ENCODE peak calls at places on chromosomes 3 and 15, in seven cellular contexts. One of them, this sample, is unnamed.

GRCh38 chr3:140285380-140285779 is 350.4 kb downstream of the CLSTN2 start:
- DNase-seq in A172: no peak
- DNase-seq in activated CD4-positive, alpha-beta T cell treated with anti-CD3 and anti-CD28 coated beads, Interleukin-2, amount 10 ng/mL, durations not matched to agents 7 days and 5 days: no peak
- DNase-seq in NCI-H524: peak; percentile 61
- DNase-seq in NCI-H1417: no peak
- DNase-seq in prostate gland: no peak
- DNase-seq in stimulated activated naive CD4-positive, alpha-beta T cell treated with Interleukin-2 at 50 U/mL for 16 hours: no peak
- DNase-seq in this sample: peak; percentile 30

GRCh38 chr3:55647086-55647485 is 160.0 kb upstream of the WNT5A start:
- DNase-seq in NCI-H524: no peak
- DNase-seq in NCI-H1417: no peak
- DNase-seq in prostate gland: no peak
- DNase-seq in activated CD4-positive, alpha-beta T cell treated with anti-CD3 and anti-CD28 coated beads, Interleukin-2, amount 10 ng/mL, durations not matched to agents 7 days and 5 days: no peak
- DNase-seq in A172: no peak
- DNase-seq in stimulated activated naive CD4-positive, alpha-beta T cell treated with Interleukin-2 at 50 U/mL for 16 hours: no peak
- DNase-seq in this sample: no peak

GRCh38 chr3:27097171-27097570 is 272.0 kb downstream of the NEK10 start:
- DNase-seq in A172: no peak
- DNase-seq in stimulated activated naive CD4-positive, alpha-beta T cell treated with Interleukin-2 at 50 U/mL for 16 hours: no peak
- DNase-seq in prostate gland: no peak
- DNase-seq in NCI-H524: no peak
- DNase-seq in activated CD4-positive, alpha-beta T cell treated with anti-CD3 and anti-CD28 coated beads, Interleukin-2, amount 10 ng/mL, durations not matched to agents 7 days and 5 days: no peak
- DNase-seq in NCI-H1417: no peak
- DNase-seq in this sample: no peak

GRCh38 chr3:145190138-145190537 is 970.8 kb downstream of the PLOD2 start:
- DNase-seq in prostate gland: no peak
- DNase-seq in A172: no peak
- DNase-seq in NCI-H1417: no peak
- DNase-seq in activated CD4-positive, alpha-beta T cell treated with anti-CD3 and anti-CD28 coated beads, Interleukin-2, amount 10 ng/mL, durations not matched to agents 7 days and 5 days: no peak
- DNase-seq in NCI-H524: no peak
- DNase-seq in stimulated activated naive CD4-positive, alpha-beta T cell treated with Interleukin-2 at 50 U/mL for 16 hours: no peak
- DNase-seq in this sample: no peak

GRCh38 chr3:122942937-122943827 is 84.4 kb downstream of the SEMA5B start:
- DNase-seq in NCI-H1417: peak; percentile 51
- DNase-seq in activated CD4-positive, alpha-beta T cell treated with anti-CD3 and anti-CD28 coated beads, Interleukin-2, amount 10 ng/mL, durations not matched to agents 7 days and 5 days: peak; percentile 26
- DNase-seq in A172: peak; percentile 56
- DNase-seq in NCI-H524: peak; percentile 83
- DNase-seq in prostate gland: peak; percentile 71
- DNase-seq in stimulated activated naive CD4-positive, alpha-beta T cell treated with Interleukin-2 at 50 U/mL for 16 hours: no peak
- DNase-seq in this sample: peak; percentile 45

GRCh38 chr15:65412556-65412955 is 10.2 kb downstream of the IGDCC4 start:
- DNase-seq in NCI-H524: no peak
- DNase-seq in A172: no peak
- DNase-seq in stimulated activated naive CD4-positive, alpha-beta T cell treated with Interleukin-2 at 50 U/mL for 16 hours: no peak
- DNase-seq in activated CD4-positive, alpha-beta T cell treated with anti-CD3 and anti-CD28 coated beads, Interleukin-2, amount 10 ng/mL, durations not matched to agents 7 days and 5 days: no peak
- DNase-seq in prostate gland: no peak
- DNase-seq in NCI-H1417: no peak
- DNase-seq in this sample: no peak

GRCh38 chr3:113908133-113908532 is 39.7 kb upstream of the ZDHHC23 start:
- DNase-seq in A172: no peak
- DNase-seq in stimulated activated naive CD4-positive, alpha-beta T cell treated with Interleukin-2 at 50 U/mL for 16 hours: no peak
- DNase-seq in NCI-H1417: no peak
- DNase-seq in NCI-H524: no peak
- DNase-seq in activated CD4-positive, alpha-beta T cell treated with anti-CD3 and anti-CD28 coated beads, Interleukin-2, amount 10 ng/mL, durations not matched to agents 7 days and 5 days: no peak
- DNase-seq in prostate gland: no peak
- DNase-seq in this sample: no peak

GRCh38 chr3:37662708-37663107 is 199.0 kb upstream of the CTDSPL start:
- DNase-seq in activated CD4-positive, alpha-beta T cell treated with anti-CD3 and anti-CD28 coated beads, Interleukin-2, amount 10 ng/mL, durations not matched to agents 7 days and 5 days: no peak
- DNase-seq in NCI-H524: no peak
- DNase-seq in NCI-H1417: no peak
- DNase-seq in prostate gland: no peak
- DNase-seq in stimulated activated naive CD4-positive, alpha-beta T cell treated with Interleukin-2 at 50 U/mL for 16 hours: no peak
- DNase-seq in A172: no peak
- DNase-seq in this sample: no peak

GRCh38 chr3:156619376-156619775 is 55.0 kb upstream of the TIPARP start:
- DNase-seq in stimulated activated naive CD4-positive, alpha-beta T cell treated with Interleukin-2 at 50 U/mL for 16 hours: no peak
- DNase-seq in A172: no peak
- DNase-seq in activated CD4-positive, alpha-beta T cell treated with anti-CD3 and anti-CD28 coated beads, Interleukin-2, amount 10 ng/mL, durations not matched to agents 7 days and 5 days: no peak
- DNase-seq in NCI-H524: no peak
- DNase-seq in NCI-H1417: no peak
- DNase-seq in prostate gland: no peak
- DNase-seq in this sample: no peak

GRCh38 chr3:4416961-4417360 is 50.1 kb downstream of the SUMF1 start:
- DNase-seq in A172: peak; percentile 99
- DNase-seq in stimulated activated naive CD4-positive, alpha-beta T cell treated with Interleukin-2 at 50 U/mL for 16 hours: no peak
- DNase-seq in prostate gland: peak; percentile 80
- DNase-seq in activated CD4-positive, alpha-beta T cell treated with anti-CD3 and anti-CD28 coated beads, Interleukin-2, amount 10 ng/mL, durations not matched to agents 7 days and 5 days: no peak
- DNase-seq in NCI-H524: no peak
- DNase-seq in NCI-H1417: no peak
- DNase-seq in this sample: no peak

GRCh38 chr3:13281657-13282527 is 138.2 kb downstream of the NUP210 start:
- DNase-seq in NCI-H1417: no peak
- DNase-seq in NCI-H524: no peak
- DNase-seq in prostate gland: peak; percentile 35
- DNase-seq in A172: peak; percentile 83
- DNase-seq in activated CD4-positive, alpha-beta T cell treated with anti-CD3 and anti-CD28 coated beads, Interleukin-2, amount 10 ng/mL, durations not matched to agents 7 days and 5 days: no peak
- DNase-seq in stimulated activated naive CD4-positive, alpha-beta T cell treated with Interleukin-2 at 50 U/mL for 16 hours: no peak
- DNase-seq in this sample: no peak

GRCh38 chr3:76866729-76867461 is 173.0 kb upstream of the ROBO2 start:
- DNase-seq in A172: no peak
- DNase-seq in NCI-H1417: no peak
- DNase-seq in NCI-H524: peak; percentile 86
- DNase-seq in prostate gland: no peak
- DNase-seq in activated CD4-positive, alpha-beta T cell treated with anti-CD3 and anti-CD28 coated beads, Interleukin-2, amount 10 ng/mL, durations not matched to agents 7 days and 5 days: no peak
- DNase-seq in stimulated activated naive CD4-positive, alpha-beta T cell treated with Interleukin-2 at 50 U/mL for 16 hours: no peak
- DNase-seq in this sample: no peak

GRCh38 chr3:105359098-105359762 is 7.5 kb upstream of the ALCAM start:
- DNase-seq in activated CD4-positive, alpha-beta T cell treated with anti-CD3 and anti-CD28 coated beads, Interleukin-2, amount 10 ng/mL, durations not matched to agents 7 days and 5 days: no peak
- DNase-seq in A172: peak; percentile 79
- DNase-seq in NCI-H1417: no peak
- DNase-seq in prostate gland: no peak
- DNase-seq in stimulated activated naive CD4-positive, alpha-beta T cell treated with Interleukin-2 at 50 U/mL for 16 hours: no peak
- DNase-seq in NCI-H524: no peak
- DNase-seq in this sample: no peak

GRCh38 chr3:11195721-11196332 is 41.5 kb downstream of the HRH1 start:
- DNase-seq in NCI-H1417: no peak
- DNase-seq in prostate gland: no peak
- DNase-seq in activated CD4-positive, alpha-beta T cell treated with anti-CD3 and anti-CD28 coated beads, Interleukin-2, amount 10 ng/mL, durations not matched to agents 7 days and 5 days: peak; percentile 32
- DNase-seq in NCI-H524: no peak
- DNase-seq in stimulated activated naive CD4-positive, alpha-beta T cell treated with Interleukin-2 at 50 U/mL for 16 hours: no peak
- DNase-seq in A172: peak; percentile 88
- DNase-seq in this sample: no peak

GRCh38 chr3:44910693-44911092 is 36.3 kb downstream of the TGM4 start:
- DNase-seq in NCI-H524: no peak
- DNase-seq in prostate gland: no peak
- DNase-seq in NCI-H1417: no peak
- DNase-seq in A172: no peak
- DNase-seq in stimulated activated naive CD4-positive, alpha-beta T cell treated with Interleukin-2 at 50 U/mL for 16 hours: no peak
- DNase-seq in activated CD4-positive, alpha-beta T cell treated with anti-CD3 and anti-CD28 coated beads, Interleukin-2, amount 10 ng/mL, durations not matched to agents 7 days and 5 days: no peak
- DNase-seq in this sample: no peak

GRCh38 chr15:61130945-61131597 is 98.0 kb downstream of the RORA start:
- DNase-seq in stimulated activated naive CD4-positive, alpha-beta T cell treated with Interleukin-2 at 50 U/mL for 16 hours: no peak
- DNase-seq in NCI-H524: no peak
- DNase-seq in A172: no peak
- DNase-seq in prostate gland: no peak
- DNase-seq in activated CD4-positive, alpha-beta T cell treated with anti-CD3 and anti-CD28 coated beads, Interleukin-2, amount 10 ng/mL, durations not matched to agents 7 days and 5 days: no peak
- DNase-seq in NCI-H1417: no peak
- DNase-seq in this sample: no peak

GRCh38 chr15:58628206-58629057 is 121.1 kb downstream of the ADAM10 start:
- DNase-seq in stimulated activated naive CD4-positive, alpha-beta T cell treated with Interleukin-2 at 50 U/mL for 16 hours: no peak
- DNase-seq in activated CD4-positive, alpha-beta T cell treated with anti-CD3 and anti-CD28 coated beads, Interleukin-2, amount 10 ng/mL, durations not matched to agents 7 days and 5 days: peak; percentile 12
- DNase-seq in A172: no peak
- DNase-seq in prostate gland: no peak
- DNase-seq in NCI-H524: no peak
- DNase-seq in NCI-H1417: no peak
- DNase-seq in this sample: no peak

GRCh38 chr3:171320721-171321120 is 139.5 kb downstream of the TNIK start:
- DNase-seq in A172: no peak
- DNase-seq in prostate gland: no peak
- DNase-seq in stimulated activated naive CD4-positive, alpha-beta T cell treated with Interleukin-2 at 50 U/mL for 16 hours: no peak
- DNase-seq in NCI-H524: peak; percentile 81
- DNase-seq in activated CD4-positive, alpha-beta T cell treated with anti-CD3 and anti-CD28 coated beads, Interleukin-2, amount 10 ng/mL, durations not matched to agents 7 days and 5 days: no peak
- DNase-seq in NCI-H1417: no peak
- DNase-seq in this sample: no peak

GRCh38 chr3:86986666-86987420 is 4.1 kb downstream of the VGLL3 start:
- DNase-seq in activated CD4-positive, alpha-beta T cell treated with anti-CD3 and anti-CD28 coated beads, Interleukin-2, amount 10 ng/mL, durations not matched to agents 7 days and 5 days: no peak
- DNase-seq in NCI-H524: no peak
- DNase-seq in A172: no peak
- DNase-seq in NCI-H1417: no peak
- DNase-seq in stimulated activated naive CD4-positive, alpha-beta T cell treated with Interleukin-2 at 50 U/mL for 16 hours: no peak
- DNase-seq in prostate gland: no peak
- DNase-seq in this sample: no peak

GRCh38 chr3:157071744-157072525 is 88.0 kb downstream of the CCNL1 start:
- DNase-seq in stimulated activated naive CD4-positive, alpha-beta T cell treated with Interleukin-2 at 50 U/mL for 16 hours: no peak
- DNase-seq in prostate gland: no peak
- DNase-seq in NCI-H1417: no peak
- DNase-seq in A172: no peak
- DNase-seq in activated CD4-positive, alpha-beta T cell treated with anti-CD3 and anti-CD28 coated beads, Interleukin-2, amount 10 ng/mL, durations not matched to agents 7 days and 5 days: no peak
- DNase-seq in NCI-H524: no peak
- DNase-seq in this sample: no peak

GRCh38 chr15:24772709-24773373 is 97.3 kb downstream of the NPAP1 start:
- DNase-seq in NCI-H524: peak; percentile 52
- DNase-seq in activated CD4-positive, alpha-beta T cell treated with anti-CD3 and anti-CD28 coated beads, Interleukin-2, amount 10 ng/mL, durations not matched to agents 7 days and 5 days: peak; percentile 66
- DNase-seq in A172: no peak
- DNase-seq in prostate gland: peak; percentile 54
- DNase-seq in stimulated activated naive CD4-positive, alpha-beta T cell treated with Interleukin-2 at 50 U/mL for 16 hours: peak; percentile 49
- DNase-seq in NCI-H1417: no peak
- DNase-seq in this sample: no peak

GRCh38 chr3:31968391-31968926 is 12.6 kb downstream of the OSBPL10 start:
- DNase-seq in NCI-H524: no peak
- DNase-seq in prostate gland: no peak
- DNase-seq in stimulated activated naive CD4-positive, alpha-beta T cell treated with Interleukin-2 at 50 U/mL for 16 hours: no peak
- DNase-seq in NCI-H1417: no peak
- DNase-seq in activated CD4-positive, alpha-beta T cell treated with anti-CD3 and anti-CD28 coated beads, Interleukin-2, amount 10 ng/mL, durations not matched to agents 7 days and 5 days: no peak
- DNase-seq in A172: peak; percentile 72
- DNase-seq in this sample: no peak

GRCh38 chr15:92655178-92655995 is at the start of gene FAM174B:
- DNase-seq in activated CD4-positive, alpha-beta T cell treated with anti-CD3 and anti-CD28 coated beads, Interleukin-2, amount 10 ng/mL, durations not matched to agents 7 days and 5 days: peak; percentile 28
- DNase-seq in prostate gland: peak; percentile 56
- DNase-seq in NCI-H1417: peak; percentile 93
- DNase-seq in NCI-H524: no peak
- DNase-seq in A172: no peak
- DNase-seq in stimulated activated naive CD4-positive, alpha-beta T cell treated with Interleukin-2 at 50 U/mL for 16 hours: peak; percentile 1
- DNase-seq in this sample: peak; percentile 47

GRCh38 chr3:184348057-184348382 is 10.6 kb downstream of the FAM131A start:
- DNase-seq in A172: no peak
- DNase-seq in activated CD4-positive, alpha-beta T cell treated with anti-CD3 and anti-CD28 coated beads, Interleukin-2, amount 10 ng/mL, durations not matched to agents 7 days and 5 days: no peak
- DNase-seq in NCI-H1417: no peak
- DNase-seq in stimulated activated naive CD4-positive, alpha-beta T cell treated with Interleukin-2 at 50 U/mL for 16 hours: no peak
- DNase-seq in prostate gland: no peak
- DNase-seq in NCI-H524: no peak
- DNase-seq in this sample: no peak

GRCh38 chr3:123412811-123413588 is 35.9 kb downstream of the ADCY5 start:
- DNase-seq in A172: no peak
- DNase-seq in stimulated activated naive CD4-positive, alpha-beta T cell treated with Interleukin-2 at 50 U/mL for 16 hours: no peak
- DNase-seq in activated CD4-positive, alpha-beta T cell treated with anti-CD3 and anti-CD28 coated beads, Interleukin-2, amount 10 ng/mL, durations not matched to agents 7 days and 5 days: no peak
- DNase-seq in NCI-H524: peak; percentile 68
- DNase-seq in prostate gland: no peak
- DNase-seq in NCI-H1417: no peak
- DNase-seq in this sample: no peak

GRCh38 chr3:178304758-178305157 is 231.5 kb upstream of the KCNMB2 start:
- DNase-seq in activated CD4-positive, alpha-beta T cell treated with anti-CD3 and anti-CD28 coated beads, Interleukin-2, amount 10 ng/mL, durations not matched to agents 7 days and 5 days: no peak
- DNase-seq in NCI-H1417: no peak
- DNase-seq in NCI-H524: no peak
- DNase-seq in A172: peak; percentile 66
- DNase-seq in stimulated activated naive CD4-positive, alpha-beta T cell treated with Interleukin-2 at 50 U/mL for 16 hours: no peak
- DNase-seq in prostate gland: no peak
- DNase-seq in this sample: no peak

GRCh38 chr15:87123676-87124382 is 1044.2 kb downstream of the AGBL1 start:
- DNase-seq in NCI-H1417: no peak
- DNase-seq in activated CD4-positive, alpha-beta T cell treated with anti-CD3 and anti-CD28 coated beads, Interleukin-2, amount 10 ng/mL, durations not matched to agents 7 days and 5 days: no peak
- DNase-seq in NCI-H524: no peak
- DNase-seq in A172: no peak
- DNase-seq in stimulated activated naive CD4-positive, alpha-beta T cell treated with Interleukin-2 at 50 U/mL for 16 hours: no peak
- DNase-seq in prostate gland: no peak
- DNase-seq in this sample: no peak

GRCh38 chr3:112042842-112043280 is 8.3 kb downstream of the TMPRSS7 start:
- DNase-seq in NCI-H1417: peak; percentile 82
- DNase-seq in prostate gland: no peak
- DNase-seq in activated CD4-positive, alpha-beta T cell treated with anti-CD3 and anti-CD28 coated beads, Interleukin-2, amount 10 ng/mL, durations not matched to agents 7 days and 5 days: no peak
- DNase-seq in stimulated activated naive CD4-positive, alpha-beta T cell treated with Interleukin-2 at 50 U/mL for 16 hours: no peak
- DNase-seq in A172: no peak
- DNase-seq in NCI-H524: no peak
- DNase-seq in this sample: peak; percentile 100

GRCh38 chr15:95295905-95296618 is 1034.4 kb upstream of the NR2F2 start:
- DNase-seq in activated CD4-positive, alpha-beta T cell treated with anti-CD3 and anti-CD28 coated beads, Interleukin-2, amount 10 ng/mL, durations not matched to agents 7 days and 5 days: no peak
- DNase-seq in NCI-H1417: no peak
- DNase-seq in stimulated activated naive CD4-positive, alpha-beta T cell treated with Interleukin-2 at 50 U/mL for 16 hours: no peak
- DNase-seq in NCI-H524: no peak
- DNase-seq in prostate gland: no peak
- DNase-seq in A172: no peak
- DNase-seq in this sample: no peak

GRCh38 chr15:85118581-85118980 is 136.9 kb downstream of the PDE8A start:
- DNase-seq in NCI-H524: no peak
- DNase-seq in NCI-H1417: no peak
- DNase-seq in activated CD4-positive, alpha-beta T cell treated with anti-CD3 and anti-CD28 coated beads, Interleukin-2, amount 10 ng/mL, durations not matched to agents 7 days and 5 days: no peak
- DNase-seq in stimulated activated naive CD4-positive, alpha-beta T cell treated with Interleukin-2 at 50 U/mL for 16 hours: no peak
- DNase-seq in A172: no peak
- DNase-seq in prostate gland: no peak
- DNase-seq in this sample: no peak

GRCh38 chr3:106688463-106688862 is 688.8 kb upstream of the CCDC54 start:
- DNase-seq in NCI-H524: no peak
- DNase-seq in prostate gland: no peak
- DNase-seq in activated CD4-positive, alpha-beta T cell treated with anti-CD3 and anti-CD28 coated beads, Interleukin-2, amount 10 ng/mL, durations not matched to agents 7 days and 5 days: no peak
- DNase-seq in A172: peak; percentile 77
- DNase-seq in stimulated activated naive CD4-positive, alpha-beta T cell treated with Interleukin-2 at 50 U/mL for 16 hours: no peak
- DNase-seq in NCI-H1417: peak; percentile 30
- DNase-seq in this sample: peak; percentile 57

GRCh38 chr15:40289140-40289775 is 6.4 kb upstream of the ANKRD63 start:
- DNase-seq in activated CD4-positive, alpha-beta T cell treated with anti-CD3 and anti-CD28 coated beads, Interleukin-2, amount 10 ng/mL, durations not matched to agents 7 days and 5 days: no peak
- DNase-seq in NCI-H1417: no peak
- DNase-seq in prostate gland: peak; percentile 46
- DNase-seq in NCI-H524: no peak
- DNase-seq in stimulated activated naive CD4-positive, alpha-beta T cell treated with Interleukin-2 at 50 U/mL for 16 hours: no peak
- DNase-seq in A172: peak; percentile 52
- DNase-seq in this sample: peak; percentile 21

GRCh38 chr3:58238830-58239229 is 1.2 kb downstream of the ABHD6 start:
- DNase-seq in A172: no peak
- DNase-seq in NCI-H1417: no peak
- DNase-seq in stimulated activated naive CD4-positive, alpha-beta T cell treated with Interleukin-2 at 50 U/mL for 16 hours: no peak
- DNase-seq in NCI-H524: no peak
- DNase-seq in prostate gland: no peak
- DNase-seq in activated CD4-positive, alpha-beta T cell treated with anti-CD3 and anti-CD28 coated beads, Interleukin-2, amount 10 ng/mL, durations not matched to agents 7 days and 5 days: no peak
- DNase-seq in this sample: no peak

GRCh38 chr3:117600112-117600511 is 890.5 kb downstream of the TUSC7 start:
- DNase-seq in NCI-H524: no peak
- DNase-seq in activated CD4-positive, alpha-beta T cell treated with anti-CD3 and anti-CD28 coated beads, Interleukin-2, amount 10 ng/mL, durations not matched to agents 7 days and 5 days: no peak
- DNase-seq in stimulated activated naive CD4-positive, alpha-beta T cell treated with Interleukin-2 at 50 U/mL for 16 hours: no peak
- DNase-seq in A172: no peak
- DNase-seq in NCI-H1417: no peak
- DNase-seq in prostate gland: no peak
- DNase-seq in this sample: no peak

GRCh38 chr15:40787344-40787841 is 17.6 kb downstream of the C15orf62 start:
- DNase-seq in prostate gland: peak; percentile 86
- DNase-seq in activated CD4-positive, alpha-beta T cell treated with anti-CD3 and anti-CD28 coated beads, Interleukin-2, amount 10 ng/mL, durations not matched to agents 7 days and 5 days: peak; percentile 57
- DNase-seq in NCI-H1417: peak; percentile 86
- DNase-seq in stimulated activated naive CD4-positive, alpha-beta T cell treated with Interleukin-2 at 50 U/mL for 16 hours: peak; percentile 69
- DNase-seq in A172: peak; percentile 89
- DNase-seq in NCI-H524: no peak
- DNase-seq in this sample: peak; percentile 19

GRCh38 chr3:125043599-125044151 is 12.1 kb downstream of the HEG1 start:
- DNase-seq in activated CD4-positive, alpha-beta T cell treated with anti-CD3 and anti-CD28 coated beads, Interleukin-2, amount 10 ng/mL, durations not matched to agents 7 days and 5 days: no peak
- DNase-seq in NCI-H524: no peak
- DNase-seq in stimulated activated naive CD4-positive, alpha-beta T cell treated with Interleukin-2 at 50 U/mL for 16 hours: no peak
- DNase-seq in A172: no peak
- DNase-seq in NCI-H1417: no peak
- DNase-seq in prostate gland: peak; percentile 74
- DNase-seq in this sample: no peak

GRCh38 chr15:51782357-51782896 is 31.0 kb downstream of the TMOD2 start:
- DNase-seq in stimulated activated naive CD4-positive, alpha-beta T cell treated with Interleukin-2 at 50 U/mL for 16 hours: no peak
- DNase-seq in NCI-H524: peak; percentile 19
- DNase-seq in A172: no peak
- DNase-seq in NCI-H1417: no peak
- DNase-seq in prostate gland: no peak
- DNase-seq in activated CD4-positive, alpha-beta T cell treated with anti-CD3 and anti-CD28 coated beads, Interleukin-2, amount 10 ng/mL, durations not matched to agents 7 days and 5 days: no peak
- DNase-seq in this sample: no peak

GRCh38 chr3:62057339-62058047 is 315.9 kb downstream of the FEZF2 start:
- DNase-seq in NCI-H1417: no peak
- DNase-seq in activated CD4-positive, alpha-beta T cell treated with anti-CD3 and anti-CD28 coated beads, Interleukin-2, amount 10 ng/mL, durations not matched to agents 7 days and 5 days: no peak
- DNase-seq in prostate gland: no peak
- DNase-seq in NCI-H524: no peak
- DNase-seq in A172: no peak
- DNase-seq in stimulated activated naive CD4-positive, alpha-beta T cell treated with Interleukin-2 at 50 U/mL for 16 hours: no peak
- DNase-seq in this sample: no peak